ENCODE peak calls at places on chromosomes 1 and 21, in seven cellular contexts. One of them, this sample, is unnamed.
A peak's percentile ranks its signal among the peaks of the same experiment; 100 is the strongest.

GRCh38 chr1:207366022-207366421 is 44.5 kb downstream of the CD55 start:
- DNase-seq in Panc1: no peak
- DNase-seq in lower leg skin: no peak
- DNase-seq in suprapubic skin: no peak
- DNase-seq in tibial artery: no peak
- DNase-seq in cardiac fibroblast: no peak
- DNase-seq in mesothelial cell of epicardium: no peak
- DNase-seq in this sample: no peak

GRCh38 chr1:208237241-208237640 is 6.9 kb downstream of the PLXNA2 start:
- DNase-seq in tibial artery: no peak
- DNase-seq in cardiac fibroblast: no peak
- DNase-seq in mesothelial cell of epicardium: no peak
- DNase-seq in lower leg skin: peak; percentile 14
- DNase-seq in suprapubic skin: peak; percentile 18
- DNase-seq in Panc1: no peak
- DNase-seq in this sample: no peak

GRCh38 chr1:240055978-240056772 is 35.5 kb upstream of the FMN2 start:
- DNase-seq in suprapubic skin: no peak
- DNase-seq in mesothelial cell of epicardium: no peak
- DNase-seq in lower leg skin: no peak
- DNase-seq in tibial artery: no peak
- DNase-seq in cardiac fibroblast: no peak
- DNase-seq in Panc1: no peak
- DNase-seq in this sample: no peak

GRCh38 chr1:156652992-156653355 is 11.1 kb downstream of the BCAN start:
- DNase-seq in suprapubic skin: no peak
- DNase-seq in mesothelial cell of epicardium: no peak
- DNase-seq in Panc1: no peak
- DNase-seq in lower leg skin: no peak
- DNase-seq in cardiac fibroblast: no peak
- DNase-seq in tibial artery: no peak
- DNase-seq in this sample: no peak

GRCh38 chr21:23811802-23812201 is 1795.5 kb downstream of the MRPL39 start:
- DNase-seq in lower leg skin: no peak
- DNase-seq in tibial artery: no peak
- DNase-seq in suprapubic skin: no peak
- DNase-seq in mesothelial cell of epicardium: no peak
- DNase-seq in cardiac fibroblast: no peak
- DNase-seq in Panc1: no peak
- DNase-seq in this sample: no peak

GRCh38 chr1:14848203-14848602 is 249.7 kb downstream of the KAZN start:
- DNase-seq in tibial artery: no peak
- DNase-seq in cardiac fibroblast: no peak
- DNase-seq in lower leg skin: no peak
- DNase-seq in Panc1: no peak
- DNase-seq in suprapubic skin: no peak
- DNase-seq in mesothelial cell of epicardium: no peak
- DNase-seq in this sample: no peak

GRCh38 chr1:208183977-208184901 is 59.9 kb downstream of the PLXNA2 start:
- DNase-seq in mesothelial cell of epicardium: no peak
- DNase-seq in tibial artery: peak; percentile 83
- DNase-seq in cardiac fibroblast: peak; percentile 92
- DNase-seq in Panc1: no peak
- DNase-seq in suprapubic skin: peak; percentile 81
- DNase-seq in lower leg skin: peak; percentile 88
- DNase-seq in this sample: no peak

GRCh38 chr21:46096997-46097825 is 701 bp upstream of the COL6A2 start:
- DNase-seq in lower leg skin: peak; percentile 88
- DNase-seq in tibial artery: peak; percentile 75
- DNase-seq in mesothelial cell of epicardium: peak; percentile 39
- DNase-seq in cardiac fibroblast: no peak
- DNase-seq in Panc1: no peak
- DNase-seq in suprapubic skin: peak; percentile 74
- DNase-seq in this sample: no peak

GRCh38 chr1:245825128-245825901 is 670.5 kb downstream of the KIF26B start:
- DNase-seq in Panc1: no peak
- DNase-seq in cardiac fibroblast: peak; percentile 51
- DNase-seq in lower leg skin: no peak
- DNase-seq in mesothelial cell of epicardium: no peak
- DNase-seq in suprapubic skin: no peak
- DNase-seq in tibial artery: no peak
- DNase-seq in this sample: no peak

GRCh38 chr1:238991730-238992490 is 394.5 kb upstream of the CHRM3 start:
- DNase-seq in tibial artery: no peak
- DNase-seq in suprapubic skin: no peak
- DNase-seq in mesothelial cell of epicardium: no peak
- DNase-seq in cardiac fibroblast: no peak
- DNase-seq in lower leg skin: no peak
- DNase-seq in Panc1: no peak
- DNase-seq in this sample: no peak

GRCh38 chr1:3772027-3772714 is 378 bp upstream of the SMIM1 start:
- DNase-seq in Panc1: no peak
- DNase-seq in mesothelial cell of epicardium: peak; percentile 91
- DNase-seq in tibial artery: peak; percentile 93
- DNase-seq in cardiac fibroblast: peak; percentile 88
- DNase-seq in lower leg skin: peak; percentile 98
- DNase-seq in suprapubic skin: peak; percentile 94
- DNase-seq in this sample: peak; percentile 87

GRCh38 chr21:14766241-14766640 is 220.1 kb upstream of the SAMSN1 start:
- DNase-seq in lower leg skin: no peak
- DNase-seq in Panc1: no peak
- DNase-seq in tibial artery: no peak
- DNase-seq in mesothelial cell of epicardium: no peak
- DNase-seq in cardiac fibroblast: no peak
- DNase-seq in suprapubic skin: no peak
- DNase-seq in this sample: no peak

GRCh38 chr21:45994086-45994661 is 12.6 kb downstream of the COL6A1 start:
- DNase-seq in tibial artery: peak; percentile 66
- DNase-seq in suprapubic skin: no peak
- DNase-seq in Panc1: no peak
- DNase-seq in lower leg skin: peak; percentile 76
- DNase-seq in mesothelial cell of epicardium: no peak
- DNase-seq in cardiac fibroblast: no peak
- DNase-seq in this sample: no peak

GRCh38 chr1:217542837-217543236 is 88.1 kb downstream of the GPATCH2 start:
- DNase-seq in Panc1: no peak
- DNase-seq in lower leg skin: no peak
- DNase-seq in suprapubic skin: no peak
- DNase-seq in tibial artery: no peak
- DNase-seq in mesothelial cell of epicardium: no peak
- DNase-seq in cardiac fibroblast: no peak
- DNase-seq in this sample: no peak

GRCh38 chr21:45430521-45431501 is 25.8 kb downstream of the COL18A1 start:
- DNase-seq in cardiac fibroblast: peak; percentile 58
- DNase-seq in lower leg skin: no peak
- DNase-seq in Panc1: no peak
- DNase-seq in tibial artery: no peak
- DNase-seq in mesothelial cell of epicardium: peak; percentile 67
- DNase-seq in suprapubic skin: no peak
- DNase-seq in this sample: no peak

GRCh38 chr1:23395849-23396248 is 26.2 kb upstream of the ZNF436 start:
- DNase-seq in lower leg skin: no peak
- DNase-seq in cardiac fibroblast: no peak
- DNase-seq in tibial artery: no peak
- DNase-seq in suprapubic skin: no peak
- DNase-seq in Panc1: no peak
- DNase-seq in mesothelial cell of epicardium: no peak
- DNase-seq in this sample: no peak

GRCh38 chr1:160767417-160768294 is 28.3 kb upstream of the LY9 start:
- DNase-seq in tibial artery: no peak
- DNase-seq in lower leg skin: no peak
- DNase-seq in mesothelial cell of epicardium: no peak
- DNase-seq in suprapubic skin: no peak
- DNase-seq in cardiac fibroblast: no peak
- DNase-seq in Panc1: no peak
- DNase-seq in this sample: no peak

GRCh38 chr1:111720977-111721670 is 18.1 kb downstream of the INKA2 start:
- DNase-seq in lower leg skin: no peak
- DNase-seq in cardiac fibroblast: no peak
- DNase-seq in suprapubic skin: no peak
- DNase-seq in Panc1: no peak
- DNase-seq in mesothelial cell of epicardium: no peak
- DNase-seq in tibial artery: no peak
- DNase-seq in this sample: no peak

GRCh38 chr1:15176898-15177665 is 23.5 kb downstream of the TMEM51 start:
- DNase-seq in lower leg skin: no peak
- DNase-seq in tibial artery: no peak
- DNase-seq in cardiac fibroblast: no peak
- DNase-seq in Panc1: no peak
- DNase-seq in suprapubic skin: no peak
- DNase-seq in mesothelial cell of epicardium: no peak
- DNase-seq in this sample: no peak

GRCh38 chr1:33560680-33561079 is 88.2 kb downstream of the ZSCAN20 start:
- DNase-seq in tibial artery: no peak
- DNase-seq in cardiac fibroblast: no peak
- DNase-seq in lower leg skin: peak; percentile 28
- DNase-seq in suprapubic skin: no peak
- DNase-seq in mesothelial cell of epicardium: no peak
- DNase-seq in Panc1: no peak
- DNase-seq in this sample: no peak

GRCh38 chr1:232292818-232293217 is 337.1 kb downstream of the SIPA1L2 start:
- DNase-seq in Panc1: no peak
- DNase-seq in lower leg skin: no peak
- DNase-seq in tibial artery: no peak
- DNase-seq in suprapubic skin: no peak
- DNase-seq in cardiac fibroblast: no peak
- DNase-seq in mesothelial cell of epicardium: no peak
- DNase-seq in this sample: no peak
- TF ChIP-seq CTCF in Panc1: no peak
- TF ChIP-seq CTCF in lower leg skin: no peak
- TF ChIP-seq CTCF in tibial artery: no peak
- TF ChIP-seq CTCF in suprapubic skin: no peak
- TF ChIP-seq CTCF in cardiac fibroblast: no peak
- TF ChIP-seq CTCF in mesothelial cell of epicardium: no peak
- TF ChIP-seq CTCF in this sample: no peak

GRCh38 chr1:178323067-178323466 is 173.7 kb downstream of the CLEC20A start:
- DNase-seq in Panc1: no peak
- DNase-seq in suprapubic skin: no peak
- DNase-seq in lower leg skin: no peak
- DNase-seq in mesothelial cell of epicardium: no peak
- DNase-seq in cardiac fibroblast: no peak
- DNase-seq in tibial artery: no peak
- DNase-seq in this sample: no peak

GRCh38 chr1:178330153-178330552 is 166.6 kb downstream of the CLEC20A start:
- DNase-seq in tibial artery: no peak
- DNase-seq in suprapubic skin: no peak
- DNase-seq in cardiac fibroblast: no peak
- DNase-seq in Panc1: no peak
- DNase-seq in mesothelial cell of epicardium: no peak
- DNase-seq in lower leg skin: no peak
- DNase-seq in this sample: no peak

GRCh38 chr1:178330848-178331497 is 165.8 kb downstream of the CLEC20A start:
- DNase-seq in suprapubic skin: no peak
- DNase-seq in mesothelial cell of epicardium: no peak
- DNase-seq in cardiac fibroblast: no peak
- DNase-seq in tibial artery: no peak
- DNase-seq in Panc1: no peak
- DNase-seq in lower leg skin: no peak
- DNase-seq in this sample: no peak

GRCh38 chr1:178324003-178324402 is 172.8 kb downstream of the CLEC20A start:
- DNase-seq in Panc1: no peak
- DNase-seq in lower leg skin: no peak
- DNase-seq in tibial artery: no peak
- DNase-seq in mesothelial cell of epicardium: no peak
- DNase-seq in cardiac fibroblast: no peak
- DNase-seq in suprapubic skin: no peak
- DNase-seq in this sample: no peak

DNA sequence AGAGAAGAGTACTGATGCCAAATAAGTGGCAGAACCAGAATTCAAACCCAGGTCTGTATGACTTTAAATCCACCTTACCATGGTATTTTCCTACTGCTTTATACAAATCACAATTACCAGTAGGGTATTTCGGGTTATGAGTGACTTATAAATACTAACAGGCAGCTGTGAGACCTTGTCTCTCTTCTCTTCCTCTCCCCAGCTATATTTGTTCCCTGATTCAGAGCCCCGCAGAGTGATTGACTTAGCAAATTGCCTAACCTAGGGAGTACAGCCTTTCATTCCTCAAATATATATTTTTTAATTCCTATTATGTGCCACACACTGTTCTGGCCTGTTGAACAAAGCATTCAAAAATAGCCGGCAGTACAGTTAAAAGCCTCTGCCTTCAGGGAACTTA is 168.0 kb downstream of the CLEC20A start:
- DNase-seq in cardiac fibroblast: no peak
- DNase-seq in suprapubic skin: no peak
- DNase-seq in Panc1: no peak
- DNase-seq in lower leg skin: no peak
- DNase-seq in mesothelial cell of epicardium: no peak
- DNase-seq in tibial artery: no peak
- DNase-seq in this sample: no peak
- TF ChIP-seq CTCF in cardiac fibroblast: no peak
- TF ChIP-seq CTCF in suprapubic skin: no peak
- TF ChIP-seq CTCF in Panc1: no peak
- TF ChIP-seq CTCF in lower leg skin: no peak
- TF ChIP-seq CTCF in mesothelial cell of epicardium: no peak
- TF ChIP-seq CTCF in tibial artery: no peak
- TF ChIP-seq CTCF in this sample: no peak

DNA sequence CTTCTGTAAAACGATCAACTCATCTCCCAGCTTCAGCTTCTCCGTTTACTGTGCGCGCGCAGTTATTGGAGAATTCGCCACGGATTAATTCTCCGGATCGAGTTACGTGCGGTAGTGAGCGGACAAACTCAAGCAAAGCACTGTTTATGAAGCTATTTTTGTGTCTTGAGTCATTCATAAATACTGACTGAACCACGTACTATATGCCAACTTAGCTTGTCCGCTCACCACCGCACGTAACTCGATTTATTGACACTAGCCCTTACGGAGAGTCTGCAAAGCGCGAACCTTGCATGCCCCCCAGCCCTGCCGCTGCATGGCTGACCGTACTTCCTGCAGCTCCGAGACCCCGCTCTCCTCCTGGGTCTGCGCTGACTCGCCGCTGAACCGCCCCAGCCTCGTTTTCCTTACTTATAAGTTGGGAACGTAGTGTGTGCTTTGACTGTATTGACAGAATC is 773 bp downstream of the CHD1L start:
- DNase-seq in cardiac fibroblast: no peak
- DNase-seq in suprapubic skin: no peak
- DNase-seq in Panc1: no peak
- DNase-seq in mesothelial cell of epicardium: peak; percentile 49
- DNase-seq in lower leg skin: peak; percentile 86
- DNase-seq in tibial artery: no peak
- DNase-seq in this sample: peak; percentile 26
- TF ChIP-seq CTCF in cardiac fibroblast: no peak
- TF ChIP-seq CTCF in suprapubic skin: no peak
- TF ChIP-seq CTCF in Panc1: no peak
- TF ChIP-seq CTCF in mesothelial cell of epicardium: no peak
- TF ChIP-seq CTCF in lower leg skin: no peak
- TF ChIP-seq CTCF in tibial artery: no peak
- TF ChIP-seq CTCF in this sample: no peak

DNA sequence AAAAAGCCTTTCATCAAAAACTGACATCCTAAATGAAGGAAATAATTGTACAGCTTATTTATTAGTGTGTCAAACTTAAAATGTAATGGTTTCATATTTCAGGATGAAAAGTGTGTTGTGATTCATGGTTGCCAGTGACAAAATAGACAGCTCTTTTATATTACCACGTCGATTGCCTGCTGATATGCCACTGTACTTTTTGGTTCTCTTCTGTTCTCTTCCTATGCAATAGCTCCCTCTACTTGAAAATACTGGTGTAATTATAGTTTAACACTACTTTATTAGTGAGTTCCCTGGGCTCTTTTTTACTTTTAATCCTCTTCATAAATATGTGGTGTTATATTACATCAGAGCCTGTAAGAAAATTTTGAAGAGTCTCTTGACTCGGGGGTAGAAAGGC is 111.3 kb downstream of the PATJ start:
- DNase-seq in tibial artery: no peak
- DNase-seq in mesothelial cell of epicardium: no peak
- DNase-seq in Panc1: no peak
- DNase-seq in cardiac fibroblast: peak; percentile 57
- DNase-seq in suprapubic skin: no peak
- DNase-seq in lower leg skin: no peak
- DNase-seq in this sample: no peak
- TF ChIP-seq CTCF in tibial artery: peak; percentile 40
- TF ChIP-seq CTCF in mesothelial cell of epicardium: peak; percentile 36
- TF ChIP-seq CTCF in Panc1: no peak
- TF ChIP-seq CTCF in cardiac fibroblast: peak; percentile 26
- TF ChIP-seq CTCF in suprapubic skin: no peak
- TF ChIP-seq CTCF in lower leg skin: no peak
- TF ChIP-seq CTCF in this sample: peak; percentile 38